ENCODE peak calls at places on chromosomes 11 and 22, in five cellular contexts. One of them, this sample, is unnamed.
A peak's percentile ranks its signal among the peaks of the same experiment; 100 is the strongest.

GRCh38 chr22:31753005-31753633 is 700 bp upstream of the DEPDC5 start:
- DNase-seq in activated gamma-delta T cell: no peak
- DNase-seq in naive thymus-derived CD4-positive, alpha-beta T cell: no peak
- DNase-seq in non-pigmented ciliary epithelial cell: no peak
- DNase-seq in neural progenitor cell: peak; percentile 93
- DNase-seq in this sample: no peak

GRCh38 chr11:129803533-129803932 is 12.1 kb upstream of the TMEM45B start:
- DNase-seq in neural progenitor cell: no peak
- DNase-seq in non-pigmented ciliary epithelial cell: no peak
- DNase-seq in activated gamma-delta T cell: no peak
- DNase-seq in naive thymus-derived CD4-positive, alpha-beta T cell: no peak
- DNase-seq in this sample: no peak

GRCh38 chr11:8310743-8311298 is 47.1 kb upstream of the LMO1 start:
- DNase-seq in activated gamma-delta T cell: no peak
- DNase-seq in neural progenitor cell: peak; percentile 23
- DNase-seq in non-pigmented ciliary epithelial cell: no peak
- DNase-seq in naive thymus-derived CD4-positive, alpha-beta T cell: no peak
- DNase-seq in this sample: no peak

GRCh38 chr22:50218153-50218995 is 17.6 kb downstream of the SELENOO start:
- DNase-seq in neural progenitor cell: no peak
- DNase-seq in naive thymus-derived CD4-positive, alpha-beta T cell: no peak
- DNase-seq in activated gamma-delta T cell: no peak
- DNase-seq in non-pigmented ciliary epithelial cell: no peak
- DNase-seq in this sample: no peak

GRCh38 chr11:12542186-12542935 is 131.9 kb upstream of the TEAD1 start:
- DNase-seq in activated gamma-delta T cell: no peak
- DNase-seq in naive thymus-derived CD4-positive, alpha-beta T cell: no peak
- DNase-seq in non-pigmented ciliary epithelial cell: no peak
- DNase-seq in neural progenitor cell: no peak
- DNase-seq in this sample: no peak

GRCh38 chr11:87879118-87879517 is 296.1 kb downstream of the RAB38 start:
- DNase-seq in non-pigmented ciliary epithelial cell: no peak
- DNase-seq in naive thymus-derived CD4-positive, alpha-beta T cell: no peak
- DNase-seq in activated gamma-delta T cell: no peak
- DNase-seq in neural progenitor cell: no peak
- DNase-seq in this sample: no peak

GRCh38 chr22:19523240-19524169 is 705 bp downstream of the CLDN5 start:
- DNase-seq in non-pigmented ciliary epithelial cell: no peak
- DNase-seq in naive thymus-derived CD4-positive, alpha-beta T cell: peak; percentile 23
- DNase-seq in activated gamma-delta T cell: no peak
- DNase-seq in neural progenitor cell: peak; percentile 79
- DNase-seq in this sample: peak; percentile 33

GRCh38 chr11:110093407-110094297 is 460 bp downstream of the ZC3H12C start:
- DNase-seq in activated gamma-delta T cell: no peak
- DNase-seq in non-pigmented ciliary epithelial cell: no peak
- DNase-seq in naive thymus-derived CD4-positive, alpha-beta T cell: no peak
- DNase-seq in neural progenitor cell: peak; percentile 67
- DNase-seq in this sample: no peak

GRCh38 chr11:62852523-62853188 is 13.3 kb upstream of the WDR74 start:
- DNase-seq in activated gamma-delta T cell: no peak
- DNase-seq in naive thymus-derived CD4-positive, alpha-beta T cell: no peak
- DNase-seq in neural progenitor cell: no peak
- DNase-seq in non-pigmented ciliary epithelial cell: no peak
- DNase-seq in this sample: no peak

GRCh38 chr22:20203142-20204099 is 52.6 kb upstream of the CCDC188 start:
- DNase-seq in neural progenitor cell: peak; percentile 89
- DNase-seq in naive thymus-derived CD4-positive, alpha-beta T cell: no peak
- DNase-seq in activated gamma-delta T cell: no peak
- DNase-seq in non-pigmented ciliary epithelial cell: no peak
- DNase-seq in this sample: no peak

This sample was measured in B cell.